ENCODE peak calls at places on chromosomes 2 and 18, in four cellular contexts. One of them, this sample, is unnamed.
A peak's percentile ranks its signal among the peaks of the same experiment; 100 is the strongest.

GRCh38 chr18:40037386-40037785 is 1917.6 kb upstream of the PIK3C3 start:
- DNase-seq in endothelial cell of umbilical vein: no peak
- DNase-seq in HCT116: no peak
- DNase-seq in stomach: no peak
- DNase-seq in this sample: no peak

GRCh38 chr2:52874706-52875105 is 892.9 kb upstream of the CHAC2 start:
- DNase-seq in endothelial cell of umbilical vein: no peak
- DNase-seq in HCT116: no peak
- DNase-seq in stomach: no peak
- DNase-seq in this sample: no peak

GRCh38 chr2:211027976-211028375 is 471.6 kb downstream of the CPS1 start:
- DNase-seq in endothelial cell of umbilical vein: no peak
- DNase-seq in HCT116: no peak
- DNase-seq in stomach: no peak
- DNase-seq in this sample: no peak

GRCh38 chr18:54436501-54436900 is 78.8 kb downstream of the C18orf54 start:
- DNase-seq in endothelial cell of umbilical vein: no peak
- DNase-seq in HCT116: no peak
- DNase-seq in stomach: no peak
- DNase-seq in this sample: no peak

GRCh38 chr2:48719480-48720177 is 35.9 kb downstream of the LHCGR start:
- DNase-seq in endothelial cell of umbilical vein: no peak
- DNase-seq in HCT116: no peak
- DNase-seq in stomach: no peak
- DNase-seq in this sample: peak; percentile 30

GRCh38 chr18:48533340-48534093 is 5.3 kb upstream of the CTIF start:
- DNase-seq in endothelial cell of umbilical vein: no peak
- DNase-seq in HCT116: no peak
- DNase-seq in stomach: no peak
- DNase-seq in this sample: no peak

GRCh38 chr2:12718662-12719399 is 2.1 kb downstream of the TRIB2 start:
- DNase-seq in endothelial cell of umbilical vein: peak; percentile 30
- DNase-seq in HCT116: no peak
- DNase-seq in stomach: no peak
- DNase-seq in this sample: no peak

GRCh38 chr18:12422936-12423335 is 15.2 kb downstream of the PRELID3A start:
- DNase-seq in endothelial cell of umbilical vein: no peak
- DNase-seq in HCT116: no peak
- DNase-seq in stomach: no peak
- DNase-seq in this sample: no peak

GRCh38 chr2:223585691-223586090 is 16.5 kb downstream of the SCG2 start:
- DNase-seq in endothelial cell of umbilical vein: no peak
- DNase-seq in HCT116: no peak
- DNase-seq in stomach: no peak
- DNase-seq in this sample: no peak

GRCh38 chr18:24853076-24853475 is 392.6 kb downstream of the HRH4 start:
- DNase-seq in endothelial cell of umbilical vein: no peak
- DNase-seq in HCT116: no peak
- DNase-seq in stomach: no peak
- DNase-seq in this sample: no peak

GRCh38 chr2:39091535-39091934 is 29.3 kb downstream of the SOS1 start:
- DNase-seq in endothelial cell of umbilical vein: no peak
- DNase-seq in HCT116: no peak
- DNase-seq in stomach: no peak
- DNase-seq in this sample: no peak

GRCh38 chr2:134120718-134121630 is 132.9 kb upstream of the MGAT5 start:
- DNase-seq in endothelial cell of umbilical vein: peak; percentile 60
- DNase-seq in HCT116: no peak
- DNase-seq in stomach: peak; percentile 68
- DNase-seq in this sample: peak; percentile 66

GRCh38 chr18:76528477-76529432 is 33.7 kb upstream of the ZNF516 start:
- DNase-seq in endothelial cell of umbilical vein: no peak
- DNase-seq in HCT116: no peak
- DNase-seq in stomach: peak; percentile 46
- DNase-seq in this sample: peak; percentile 49

GRCh38 chr2:49286045-49286444 is 131.7 kb upstream of the FSHR start:
- DNase-seq in endothelial cell of umbilical vein: no peak
- DNase-seq in HCT116: no peak
- DNase-seq in stomach: no peak
- DNase-seq in this sample: no peak

GRCh38 chr18:79610461-79611039 is 69.1 kb upstream of the CTDP1 start:
- DNase-seq in endothelial cell of umbilical vein: no peak
- DNase-seq in HCT116: no peak
- DNase-seq in stomach: no peak
- DNase-seq in this sample: no peak

GRCh38 chr2:144703852-144704324 is 184.0 kb upstream of the ZEB2 start:
- DNase-seq in endothelial cell of umbilical vein: peak; percentile 10
- DNase-seq in HCT116: peak; percentile 3
- DNase-seq in stomach: peak; percentile 26
- DNase-seq in this sample: no peak

GRCh38 chr2:172090044-172090946 is 5.0 kb downstream of the DLX1 start:
- DNase-seq in endothelial cell of umbilical vein: no peak
- DNase-seq in HCT116: no peak
- DNase-seq in stomach: no peak
- DNase-seq in this sample: no peak

GRCh38 chr2:6506311-6507258 is 359.1 kb downstream of the CMPK2 start:
- DNase-seq in endothelial cell of umbilical vein: no peak
- DNase-seq in HCT116: peak; percentile 12
- DNase-seq in stomach: no peak
- DNase-seq in this sample: no peak

GRCh38 chr2:239276813-239277193 is 124.0 kb downstream of the HDAC4 start:
- DNase-seq in endothelial cell of umbilical vein: no peak
- DNase-seq in HCT116: no peak
- DNase-seq in stomach: peak; percentile 24
- DNase-seq in this sample: no peak

GRCh38 chr2:239277401-239278085 is 123.3 kb downstream of the HDAC4 start:
- DNase-seq in endothelial cell of umbilical vein: no peak
- DNase-seq in HCT116: no peak
- DNase-seq in stomach: peak; percentile 22
- DNase-seq in this sample: no peak

GRCh38 chr2:239274391-239275001 is 126.3 kb downstream of the HDAC4 start:
- DNase-seq in endothelial cell of umbilical vein: no peak
- DNase-seq in HCT116: peak; percentile 58
- DNase-seq in stomach: peak; percentile 29
- DNase-seq in this sample: no peak

GRCh38 chr2:239275037-239275685 is 125.7 kb downstream of the HDAC4 start:
- DNase-seq in endothelial cell of umbilical vein: no peak
- DNase-seq in HCT116: peak; percentile 97
- DNase-seq in stomach: peak; percentile 69
- DNase-seq in this sample: peak; percentile 27

DNA sequence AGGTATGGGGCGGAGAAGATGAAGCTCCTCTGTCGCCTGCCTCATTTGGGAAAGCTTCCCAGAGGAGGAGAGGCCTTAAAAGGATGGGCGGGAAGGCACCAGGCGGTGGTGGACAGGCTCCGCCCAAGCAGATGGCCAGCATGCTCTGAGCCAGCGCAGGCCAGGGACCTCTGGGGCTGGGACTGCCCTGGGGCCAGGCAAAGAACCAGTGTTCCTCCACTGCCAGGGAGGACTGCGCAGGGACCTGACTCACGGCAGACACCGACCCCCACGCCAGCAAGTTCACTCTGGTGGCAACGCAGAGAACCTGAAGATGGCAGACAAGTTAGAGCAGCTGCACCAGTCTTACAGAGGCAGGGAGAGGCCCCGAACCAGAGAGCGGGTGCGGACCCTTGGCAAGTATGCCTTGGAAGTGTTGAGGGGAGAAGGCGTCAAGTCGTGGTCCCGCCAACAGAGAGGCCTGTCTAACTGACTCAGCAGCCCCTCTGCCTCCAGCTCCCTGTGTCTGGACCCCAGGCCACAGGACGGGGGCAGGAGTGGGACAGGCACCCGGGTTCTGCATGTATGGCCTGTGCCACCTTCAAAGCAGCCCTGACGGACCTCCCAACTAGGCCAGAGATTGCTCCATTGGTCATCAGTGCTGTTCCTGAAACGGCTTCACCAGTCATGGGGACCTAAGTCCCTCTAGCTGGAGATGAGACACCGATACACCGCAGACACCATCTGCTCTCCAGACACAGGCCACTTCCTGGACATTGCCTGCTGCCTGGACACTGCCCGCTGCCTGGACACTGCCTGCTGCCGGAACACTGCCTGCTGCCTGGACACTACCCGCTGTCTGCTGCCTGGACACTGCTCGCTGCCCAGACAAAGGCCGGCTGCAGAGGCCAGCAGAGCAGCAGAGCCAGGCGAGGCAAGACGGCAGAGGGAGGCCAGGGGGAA is 124.7 kb downstream of the HDAC4 start:
- DNase-seq in endothelial cell of umbilical vein: no peak
- DNase-seq in HCT116: no peak
- DNase-seq in stomach: peak; percentile 35
- DNase-seq in this sample: no peak
- TF ChIP-seq POLR2A in endothelial cell of umbilical vein: no peak
- TF ChIP-seq POLR2A in HCT116: no peak
- TF ChIP-seq POLR2A in stomach: no peak
- TF ChIP-seq POLR2A in this sample: no peak

GRCh38 chr2:96775160-96775559 is 14.5 kb downstream of the CNNM4 start:
- DNase-seq in endothelial cell of umbilical vein: no peak
- DNase-seq in HCT116: no peak
- DNase-seq in stomach: no peak
- DNase-seq in this sample: no peak

GRCh38 chr2:96770451-96770850 is 9.7 kb downstream of the CNNM4 start:
- DNase-seq in endothelial cell of umbilical vein: no peak
- DNase-seq in HCT116: no peak
- DNase-seq in stomach: no peak
- DNase-seq in this sample: peak; percentile 70

GRCh38 chr2:96772903-96773675 is 12.4 kb downstream of the CNNM4 start:
- DNase-seq in endothelial cell of umbilical vein: no peak
- DNase-seq in HCT116: no peak
- DNase-seq in stomach: no peak
- DNase-seq in this sample: peak; percentile 27

GRCh38 chr2:96771792-96772618 is 11.3 kb downstream of the CNNM4 start:
- DNase-seq in endothelial cell of umbilical vein: no peak
- DNase-seq in HCT116: no peak
- DNase-seq in stomach: peak; percentile 86
- DNase-seq in this sample: peak; percentile 79

DNA sequence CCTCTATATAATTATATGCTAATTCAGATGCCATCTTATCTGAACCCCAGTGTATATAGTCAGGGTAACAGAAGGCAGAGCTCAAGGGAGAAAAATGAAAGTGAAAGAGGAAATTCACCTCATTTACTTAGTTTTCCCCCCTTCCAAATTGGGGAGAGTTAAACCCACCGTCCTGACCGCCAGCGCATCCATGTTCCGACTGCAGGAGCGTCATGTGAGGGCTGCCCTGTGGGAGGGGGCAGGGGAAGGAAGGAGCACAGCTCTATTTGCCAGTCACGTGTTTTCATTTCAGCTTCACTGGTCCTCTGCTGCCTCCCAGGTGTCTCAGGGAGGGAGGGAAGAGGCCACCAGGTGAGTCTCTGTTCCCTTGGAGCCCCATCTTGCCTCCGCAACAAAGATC is 13.2 kb downstream of the CNNM4 start:
- DNase-seq in endothelial cell of umbilical vein: no peak
- DNase-seq in HCT116: no peak
- DNase-seq in stomach: peak; percentile 33
- DNase-seq in this sample: peak; percentile 67
- H3K4me3 ChIP-seq in endothelial cell of umbilical vein: no peak overlapping the region
- H3K4me3 ChIP-seq in HCT116: no peak overlapping the region
- H3K4me3 ChIP-seq in stomach: peak overlapping the region; percentile 43
- H3K4me3 ChIP-seq in this sample: no peak overlapping the region

GRCh38 chr2:8457092-8457481 is 224.8 kb upstream of the ID2 start:
- DNase-seq in endothelial cell of umbilical vein: no peak
- DNase-seq in HCT116: no peak
- DNase-seq in stomach: peak; percentile 39
- DNase-seq in this sample: no peak

GRCh38 chr2:8455236-8456148 is 226.4 kb upstream of the ID2 start:
- DNase-seq in endothelial cell of umbilical vein: no peak
- DNase-seq in HCT116: no peak
- DNase-seq in stomach: no peak
- DNase-seq in this sample: no peak

GRCh38 chr2:8454797-8455196 is 227.1 kb upstream of the ID2 start:
- DNase-seq in endothelial cell of umbilical vein: no peak
- DNase-seq in HCT116: no peak
- DNase-seq in stomach: no peak
- DNase-seq in this sample: no peak

GRCh38 chr2:8457620-8458255 is 224.1 kb upstream of the ID2 start:
- DNase-seq in endothelial cell of umbilical vein: no peak
- DNase-seq in HCT116: no peak
- DNase-seq in stomach: peak; percentile 70
- DNase-seq in this sample: peak; percentile 7

DNA sequence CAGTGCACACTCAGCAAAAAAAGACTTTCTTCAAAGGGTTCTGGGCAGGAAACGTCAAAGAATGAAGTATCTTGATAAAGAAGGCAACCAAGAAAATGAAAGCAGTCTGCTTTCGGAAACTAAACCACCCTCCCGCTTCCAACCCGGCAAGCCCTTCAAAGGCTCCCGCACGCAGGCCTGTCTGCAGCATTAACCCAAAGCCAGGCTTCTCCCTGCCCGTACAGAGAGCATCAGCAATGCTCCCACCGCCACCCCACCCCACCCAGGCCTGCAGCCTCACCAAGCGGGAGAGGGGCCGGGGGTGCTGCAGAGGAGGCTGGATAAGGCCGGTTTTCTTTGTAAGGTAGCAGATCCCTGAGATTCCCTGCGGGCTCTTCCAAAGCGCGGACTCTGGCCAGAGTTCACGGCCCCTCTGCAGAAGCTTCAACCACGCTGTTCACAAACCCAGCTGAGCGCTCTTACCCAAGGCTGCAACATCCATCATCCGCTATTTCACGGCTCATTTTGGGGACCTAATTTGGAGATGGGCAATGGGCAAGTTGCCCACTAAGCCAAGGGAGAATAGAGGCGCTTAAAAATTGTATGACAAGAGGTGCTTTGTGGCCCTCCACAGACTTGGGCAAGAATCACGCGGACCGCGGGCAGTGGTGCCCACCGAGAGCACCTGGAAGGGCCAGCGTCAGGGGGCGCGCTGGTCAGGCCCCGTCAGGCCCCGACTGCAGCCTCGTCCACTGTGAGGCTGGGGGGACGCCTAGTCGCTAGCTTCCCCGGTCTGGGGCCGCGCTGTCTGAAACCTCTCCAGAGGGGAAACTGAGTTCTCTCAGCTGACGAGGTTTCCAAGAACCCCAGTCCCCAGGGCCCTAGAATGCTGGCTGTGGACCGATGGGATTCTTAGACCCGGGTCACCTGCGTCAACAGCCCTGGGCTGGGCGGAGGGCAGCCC is 225.4 kb upstream of the ID2 start:
- DNase-seq in endothelial cell of umbilical vein: no peak
- DNase-seq in HCT116: no peak
- DNase-seq in stomach: peak; percentile 31
- DNase-seq in this sample: no peak
- H3K27ac ChIP-seq in endothelial cell of umbilical vein: no peak overlapping the region
- H3K27ac ChIP-seq in HCT116: no peak overlapping the region
- H3K27ac ChIP-seq in stomach: no peak overlapping the region
- H3K27ac ChIP-seq in this sample: no peak overlapping the region

GRCh38 chr2:8006181-8006580 is 675.7 kb upstream of the ID2 start:
- DNase-seq in endothelial cell of umbilical vein: no peak
- DNase-seq in HCT116: no peak
- DNase-seq in stomach: no peak
- DNase-seq in this sample: no peak

GRCh38 chr2:8004250-8004681 is 677.6 kb upstream of the ID2 start:
- DNase-seq in endothelial cell of umbilical vein: no peak
- DNase-seq in HCT116: no peak
- DNase-seq in stomach: no peak
- DNase-seq in this sample: no peak

GRCh38 chr2:8002765-8003393 is 679.0 kb upstream of the ID2 start:
- DNase-seq in endothelial cell of umbilical vein: no peak
- DNase-seq in HCT116: no peak
- DNase-seq in stomach: no peak
- DNase-seq in this sample: no peak

GRCh38 chr2:8000861-8001260 is 681.0 kb upstream of the ID2 start:
- DNase-seq in endothelial cell of umbilical vein: no peak
- DNase-seq in HCT116: no peak
- DNase-seq in stomach: no peak
- DNase-seq in this sample: no peak

GRCh38 chr2:8003462-8004075 is 678.3 kb upstream of the ID2 start:
- DNase-seq in endothelial cell of umbilical vein: no peak
- DNase-seq in HCT116: no peak
- DNase-seq in stomach: no peak
- DNase-seq in this sample: peak; percentile 20
- TF ChIP-seq POLR2A in endothelial cell of umbilical vein: no peak
- TF ChIP-seq POLR2A in HCT116: no peak
- TF ChIP-seq POLR2A in stomach: no peak
- TF ChIP-seq POLR2A in this sample: no peak

This sample was measured in thyroid gland.